ENCODE peak calls at places on chromosomes 6 and 20, in four cellular contexts. P is A549, Q is K562, H is HepG2. Z is an unnamed sample.
A peak's percentile ranks its signal among the peaks of the same experiment; 100 is the strongest.

GRCh38 chr20:49573900-49574416 is 6.0 kb upstream of the PTGIS start:
- DNase-seq in P (no peak), Q (no peak), H (no peak), Z (peak; percentile 59)

GRCh38 chr6:113129991-113130390 is 727.2 kb upstream of the MARCKS start:
- DNase-seq in P (no peak), Q (no peak), H (no peak), Z (no peak)

GRCh38 chr6:111871725-111872520 is 1.3 kb downstream of the FYN start:
- DNase-seq in P (peak; percentile 10), Q (peak; percentile 81), H (peak; percentile 41), Z (peak; percentile 30)

GRCh38 chr6:105135056-105135455 is 44.8 kb downstream of the POPDC3 start:
- DNase-seq in P (peak; percentile 40), Q (no peak), H (peak; percentile 47), Z (peak; percentile 18)

GRCh38 chr6:62367601-62368000 is 81.6 kb upstream of the KHDRBS2 start:
- DNase-seq in P (no peak), Q (no peak), H (no peak), Z (no peak)

GRCh38 chr6:140537834-140538680 is 1163.6 kb upstream of the CITED2 start:
- DNase-seq in P (peak; percentile 3), Q (no peak), H (peak; percentile 66), Z (peak; percentile 98)

GRCh38 chr6:168902075-168902474 is 351.6 kb downstream of the THBS2 start:
- DNase-seq in P (no peak), Q (no peak), H (no peak), Z (no peak)

GRCh38 chr20:840858-841567 is 7.5 kb downstream of the FAM110A start:
- DNase-seq in P (peak; percentile 43), Q (no peak), H (peak; percentile 33), Z (no peak)

GRCh38 chr6:33313709-33314514 is at the start of gene TAPBP:
- DNase-seq in P (peak; percentile 32), Q (peak; percentile 61), H (peak; percentile 55), Z (peak; percentile 72)

GRCh38 chr6:68038815-68039408 is 596.2 kb upstream of the ADGRB3 start:
- DNase-seq in P (no peak), Q (no peak), H (no peak), Z (no peak)

GRCh38 chr6:47655719-47656595 is 42.4 kb upstream of the ADGRF4 start:
- DNase-seq in P (no peak), Q (peak; percentile 67), H (no peak), Z (no peak)

GRCh38 chr6:157650801-157651200 is 172.2 kb upstream of the SNX9 start:
- DNase-seq in P (no peak), Q (no peak), H (no peak), Z (no peak)

GRCh38 chr6:45075246-45075645 is 252.9 kb upstream of the RUNX2 start:
- DNase-seq in P (no peak), Q (no peak), H (no peak), Z (peak; percentile 94)

GRCh38 chr20:17538517-17539170 is 7.5 kb upstream of the BFSP1 start:
- DNase-seq in P (peak; percentile 71), Q (no peak), H (no peak), Z (no peak)

GRCh38 chr6:57013501-57013900 is 33.0 kb upstream of the KIAA1586 start:
- DNase-seq in P (no peak), Q (peak; percentile 38), H (no peak), Z (peak; percentile 77)

GRCh38 chr6:163133017-163133416 is 281.5 kb upstream of the QKI start:
- DNase-seq in P (no peak), Q (peak; percentile 26), H (no peak), Z (no peak)

GRCh38 chr20:48737463-48738093 is 90.2 kb downstream of the PREX1 start:
- DNase-seq in P (no peak), Q (peak; percentile 33), H (no peak), Z (no peak)

GRCh38 chr20:34262488-34263288 is 21.5 kb downstream of the ASIP start:
- DNase-seq in P (no peak), Q (no peak), H (peak; percentile 70), Z (peak; percentile 59)

GRCh38 chr20:32482251-32483220 is 102.6 kb downstream of the NOL4L start:
- DNase-seq in P (no peak), Q (no peak), H (no peak), Z (no peak)

GRCh38 chr20:4959582-4959981 is 41.7 kb downstream of the SLC23A2 start:
- DNase-seq in P (no peak), Q (no peak), H (no peak), Z (peak; percentile 40)

GRCh38 chr20:13325033-13325432 is 104.0 kb downstream of the ISM1 start:
- DNase-seq in P (peak; percentile 33), Q (peak; percentile 34), H (peak; percentile 74), Z (peak; percentile 16)

GRCh38 chr6:52925919-52926792 is 16.7 kb upstream of the GSTA3 start:
- DNase-seq in P (no peak), Q (no peak), H (no peak), Z (no peak)

GRCh38 chr20:63256954-63257353 is 2.7 kb upstream of the NKAIN4 start:
- DNase-seq in P (no peak), Q (no peak), H (no peak), Z (no peak)

GRCh38 chr6:14921170-14921569 is 324.7 kb upstream of the JARID2 start:
- DNase-seq in P (no peak), Q (no peak), H (no peak), Z (peak; percentile 12)

GRCh38 chr6:296151-297122 is 4.2 kb downstream of the DUSP22 start:
- DNase-seq in P (no peak), Q (no peak), H (no peak), Z (no peak)

GRCh38 chr6:48511382-48511781 is 400.4 kb upstream of the PTCHD4 start:
- DNase-seq in P (no peak), Q (no peak), H (no peak), Z (no peak)

GRCh38 chr6:146913842-146914562 is 290.2 kb upstream of the STXBP5 start:
- DNase-seq in P (peak; percentile 52), Q (peak; percentile 82), H (peak; percentile 33), Z (peak; percentile 99)

GRCh38 chr6:11433860-11434259 is 103.7 kb upstream of the TMEM170B start:
- DNase-seq in P (no peak), Q (no peak), H (peak; percentile 78), Z (no peak)
- TF ChIP-seq MAZ in P (no peak), Q (no peak), H (no peak), Z (no peak)

DNA sequence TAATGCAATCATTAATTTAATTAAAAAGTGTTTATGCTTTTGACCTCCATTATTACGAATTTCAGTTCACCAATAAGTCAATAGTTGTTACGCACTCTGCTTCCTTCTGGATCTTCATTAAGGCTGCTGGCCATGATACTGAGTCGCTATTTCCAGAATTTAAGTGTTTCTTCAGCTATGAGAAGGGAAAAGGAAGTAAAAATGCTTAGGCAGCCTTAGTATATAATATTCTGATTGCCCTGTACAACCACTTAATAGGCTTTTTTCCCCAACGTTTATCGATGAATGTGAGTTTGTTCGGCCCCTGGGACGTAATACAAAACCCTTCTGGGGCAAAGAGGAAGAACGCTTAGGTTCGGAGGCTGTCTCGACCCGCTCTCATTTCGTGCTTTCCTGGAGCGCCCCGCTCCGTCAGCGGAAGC is 644 bp downstream of the OARD1 start:
- DNase-seq in P (peak; percentile 63), Q (no peak), H (no peak), Z (peak; percentile 76)
- TF ChIP-seq MAZ in P (no peak), Q (no peak), H (no peak), Z (no peak)

DNA sequence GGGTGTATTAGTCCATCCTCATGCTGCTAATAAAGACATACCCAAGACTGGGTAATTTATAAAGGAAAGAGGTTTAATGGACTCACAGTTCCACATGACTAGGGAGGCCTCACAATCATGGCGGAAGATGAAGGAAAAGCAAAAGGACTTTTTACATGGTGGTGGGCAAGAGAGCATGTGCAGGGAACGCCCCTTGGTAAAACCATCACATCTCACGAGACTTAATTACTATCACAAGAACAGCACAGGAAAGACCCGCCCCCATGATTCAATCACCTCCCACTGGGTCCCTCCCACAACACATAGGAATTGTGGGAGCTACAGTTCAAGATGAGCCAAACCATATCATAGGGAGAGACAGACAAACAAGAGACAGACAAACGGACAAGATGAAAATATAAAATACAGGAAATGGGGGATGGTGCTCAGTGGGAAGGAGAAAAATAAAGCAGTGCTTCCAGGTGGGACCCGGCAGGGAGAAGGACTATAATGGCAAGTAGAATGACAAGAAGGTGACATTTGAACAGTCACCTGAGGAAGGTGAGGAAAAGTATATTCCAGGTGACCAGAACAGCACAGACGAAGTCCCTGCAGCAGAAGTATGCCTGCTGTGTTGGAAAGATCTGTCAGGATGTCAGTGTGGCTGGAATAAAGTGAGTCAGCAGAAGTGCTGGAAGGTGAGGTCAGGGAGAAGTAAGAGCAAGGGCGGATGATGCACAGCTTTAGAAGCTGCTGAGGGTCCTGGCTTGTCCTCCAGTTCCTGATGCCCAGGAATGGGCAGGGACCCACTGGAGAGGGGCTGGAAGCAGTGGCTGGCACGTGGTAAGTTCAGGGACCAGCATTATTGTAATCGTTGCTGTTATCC is 61.1 kb downstream of the SLC2A10 start:
- DNase-seq in P (no peak), Q (no peak), H (no peak), Z (peak; percentile 58)
- TF ChIP-seq MAZ in P (no peak), Q (no peak), H (no peak), Z (no peak)

DNA sequence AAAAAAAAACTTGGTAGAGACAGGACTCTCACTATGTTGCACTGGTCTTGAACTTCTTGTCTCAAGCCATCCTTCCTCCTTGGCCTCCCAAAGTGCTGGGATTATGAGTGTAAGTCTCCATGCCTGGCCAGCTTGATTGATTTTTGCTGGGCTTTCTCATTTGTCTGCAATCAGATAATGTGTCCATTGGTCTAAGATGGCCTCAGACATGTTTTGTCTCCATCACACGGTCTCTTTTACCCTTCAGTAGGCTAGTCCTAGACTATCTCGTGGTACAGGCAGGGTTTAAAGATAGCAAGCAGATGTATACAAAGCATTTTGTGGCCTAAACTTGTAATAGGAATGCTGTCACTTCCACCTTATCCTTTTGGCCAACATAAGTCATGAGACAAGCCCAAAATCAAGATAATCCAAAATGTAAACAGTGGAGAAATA is 289.1 kb downstream of the TFAP2B start:
- DNase-seq in P (no peak), Q (peak; percentile 47), H (no peak), Z (no peak)
- TF ChIP-seq MAZ in P (no peak), Q (peak; percentile 92), H (no peak), Z (no peak)

Z was measured in IMR-90.